ENCODE peak calls at places on chromosomes 12 and 14, in five cellular contexts. One of them, this sample, is unnamed.
A peak's percentile ranks its signal among the peaks of the same experiment; 100 is the strongest.

GRCh38 chr12:71134405-71134804 is 23.4 kb downstream of the TSPAN8 start:
- DNase-seq in H1: no peak
- DNase-seq in IMR-90: no peak
- DNase-seq in trophoblast cell: no peak
- DNase-seq in neuronal stem cell: no peak
- DNase-seq in this sample: peak; percentile 4

GRCh38 chr12:132761032-132761910 is at the start of gene ANKLE2:
- DNase-seq in H1: no peak
- DNase-seq in IMR-90: peak; percentile 59
- DNase-seq in trophoblast cell: peak; percentile 40
- DNase-seq in neuronal stem cell: peak; percentile 51
- DNase-seq in this sample: peak; percentile 88

GRCh38 chr12:41310367-41310766 is 122.2 kb downstream of the PDZRN4 start:
- DNase-seq in H1: no peak
- DNase-seq in IMR-90: no peak
- DNase-seq in trophoblast cell: no peak
- DNase-seq in neuronal stem cell: no peak
- DNase-seq in this sample: no peak

GRCh38 chr12:76288218-76288617 is 60.0 kb downstream of the BBS10 start:
- DNase-seq in H1: no peak
- DNase-seq in IMR-90: no peak
- DNase-seq in trophoblast cell: no peak
- DNase-seq in neuronal stem cell: no peak
- DNase-seq in this sample: no peak

GRCh38 chr14:105387530-105387922 is 10.8 kb upstream of the TEX22 start:
- DNase-seq in H1: no peak
- DNase-seq in IMR-90: no peak
- DNase-seq in trophoblast cell: peak; percentile 21
- DNase-seq in neuronal stem cell: no peak
- DNase-seq in this sample: no peak

GRCh38 chr14:103408491-103409155 is 23.4 kb downstream of the MARK3 start:
- DNase-seq in H1: no peak
- DNase-seq in IMR-90: peak; percentile 13
- DNase-seq in trophoblast cell: no peak
- DNase-seq in neuronal stem cell: no peak
- DNase-seq in this sample: peak; percentile 26

GRCh38 chr12:117975006-117975405 is 6.2 kb upstream of the KSR2 start:
- DNase-seq in H1: no peak
- DNase-seq in IMR-90: no peak
- DNase-seq in trophoblast cell: peak; percentile 15
- DNase-seq in neuronal stem cell: no peak
- DNase-seq in this sample: no peak

GRCh38 chr12:122437656-122438121 is 15.2 kb upstream of the CLIP1 start:
- DNase-seq in H1: no peak
- DNase-seq in IMR-90: peak; percentile 84
- DNase-seq in trophoblast cell: no peak
- DNase-seq in neuronal stem cell: no peak
- DNase-seq in this sample: no peak

GRCh38 chr14:70011098-70011497 is 131.9 kb downstream of the SMOC1 start:
- DNase-seq in H1: no peak
- DNase-seq in IMR-90: no peak
- DNase-seq in trophoblast cell: no peak
- DNase-seq in neuronal stem cell: no peak
- DNase-seq in this sample: no peak

GRCh38 chr14:101176535-101177205 is 273.1 kb upstream of the RTL1 start:
- DNase-seq in H1: no peak
- DNase-seq in IMR-90: no peak
- DNase-seq in trophoblast cell: no peak
- DNase-seq in neuronal stem cell: no peak
- DNase-seq in this sample: no peak

GRCh38 chr14:63175531-63175930 is 28.7 kb upstream of the RHOJ start:
- DNase-seq in H1: no peak
- DNase-seq in IMR-90: no peak
- DNase-seq in trophoblast cell: no peak
- DNase-seq in neuronal stem cell: no peak
- DNase-seq in this sample: no peak

GRCh38 chr12:98073610-98074009 is 441.8 kb upstream of the TMPO start:
- DNase-seq in H1: no peak
- DNase-seq in IMR-90: no peak
- DNase-seq in trophoblast cell: no peak
- DNase-seq in neuronal stem cell: no peak
- DNase-seq in this sample: no peak

GRCh38 chr12:105960319-105961076 is 178.3 kb downstream of the NUAK1 start:
- DNase-seq in H1: no peak
- DNase-seq in IMR-90: no peak
- DNase-seq in trophoblast cell: no peak
- DNase-seq in neuronal stem cell: no peak
- DNase-seq in this sample: no peak

GRCh38 chr14:75267141-75267601 is 11.5 kb upstream of the FOS start:
- DNase-seq in H1: no peak
- DNase-seq in IMR-90: peak; percentile 83
- DNase-seq in trophoblast cell: peak; percentile 25
- DNase-seq in neuronal stem cell: no peak
- DNase-seq in this sample: peak; percentile 81

GRCh38 chr12:108551556-108551955 is 9.4 kb downstream of the SART3 start:
- DNase-seq in H1: no peak
- DNase-seq in IMR-90: peak; percentile 65
- DNase-seq in trophoblast cell: no peak
- DNase-seq in neuronal stem cell: no peak
- DNase-seq in this sample: peak; percentile 18

GRCh38 chr12:625998-626397 is 37.2 kb downstream of the NINJ2 start:
- DNase-seq in H1: no peak
- DNase-seq in IMR-90: no peak
- DNase-seq in trophoblast cell: no peak
- DNase-seq in neuronal stem cell: no peak
- DNase-seq in this sample: no peak

GRCh38 chr12:30822385-30823139 is 67.8 kb upstream of the CAPRIN2 start:
- DNase-seq in H1: no peak
- DNase-seq in IMR-90: peak; percentile 10
- DNase-seq in trophoblast cell: no peak
- DNase-seq in neuronal stem cell: peak; percentile 35
- DNase-seq in this sample: peak; percentile 69

GRCh38 chr14:68401320-68401719 is 391.5 kb downstream of the ZFP36L1 start:
- DNase-seq in H1: no peak
- DNase-seq in IMR-90: peak; percentile 34
- DNase-seq in trophoblast cell: peak; percentile 76
- DNase-seq in neuronal stem cell: no peak
- DNase-seq in this sample: no peak

GRCh38 chr14:50399251-50400032 is 2.8 kb upstream of the CDKL1 start:
- DNase-seq in H1: no peak
- DNase-seq in IMR-90: peak; percentile 39
- DNase-seq in trophoblast cell: no peak
- DNase-seq in neuronal stem cell: no peak
- DNase-seq in this sample: peak; percentile 54

GRCh38 chr12:79707830-79708229 is 17.1 kb upstream of the PAWR start:
- DNase-seq in H1: no peak
- DNase-seq in IMR-90: no peak
- DNase-seq in trophoblast cell: no peak
- DNase-seq in neuronal stem cell: no peak
- DNase-seq in this sample: no peak

GRCh38 chr14:23618415-23618988 is 17.7 kb upstream of the DHRS2 start:
- DNase-seq in H1: no peak
- DNase-seq in IMR-90: no peak
- DNase-seq in trophoblast cell: no peak
- DNase-seq in neuronal stem cell: no peak
- DNase-seq in this sample: no peak

GRCh38 chr14:83355609-83356008 is 1822.0 kb upstream of the SEL1L start:
- DNase-seq in H1: no peak
- DNase-seq in IMR-90: no peak
- DNase-seq in trophoblast cell: no peak
- DNase-seq in neuronal stem cell: no peak
- DNase-seq in this sample: no peak

GRCh38 chr14:49581209-49581960 is 4.8 kb downstream of the RPS29 start:
- DNase-seq in H1: no peak
- DNase-seq in IMR-90: no peak
- DNase-seq in trophoblast cell: no peak
- DNase-seq in neuronal stem cell: no peak
- DNase-seq in this sample: no peak

GRCh38 chr14:61558271-61558670 is 137.0 kb upstream of the HIF1A start:
- DNase-seq in H1: no peak
- DNase-seq in IMR-90: no peak
- DNase-seq in trophoblast cell: no peak
- DNase-seq in neuronal stem cell: no peak
- DNase-seq in this sample: no peak

GRCh38 chr14:61477845-61478438 is 156.6 kb downstream of the PRKCH start:
- DNase-seq in H1: no peak
- DNase-seq in IMR-90: peak; percentile 60
- DNase-seq in trophoblast cell: no peak
- DNase-seq in neuronal stem cell: no peak
- DNase-seq in this sample: peak; percentile 44

GRCh38 chr12:111453071-111453989 is 47.6 kb downstream of the SH2B3 start:
- DNase-seq in H1: no peak
- DNase-seq in IMR-90: no peak
- DNase-seq in trophoblast cell: no peak
- DNase-seq in neuronal stem cell: no peak
- DNase-seq in this sample: no peak

GRCh38 chr12:96751626-96752025 is 155.4 kb upstream of the NEDD1 start:
- DNase-seq in H1: no peak
- DNase-seq in IMR-90: no peak
- DNase-seq in trophoblast cell: no peak
- DNase-seq in neuronal stem cell: no peak
- DNase-seq in this sample: no peak

GRCh38 chr14:102822311-102822863 is 45.1 kb downstream of the TRAF3 start:
- DNase-seq in H1: no peak
- DNase-seq in IMR-90: peak; percentile 28
- DNase-seq in trophoblast cell: no peak
- DNase-seq in neuronal stem cell: no peak
- DNase-seq in this sample: no peak

GRCh38 chr12:70040141-70040540 is 203.1 kb upstream of the CNOT2 start:
- DNase-seq in H1: no peak
- DNase-seq in IMR-90: peak; percentile 72
- DNase-seq in trophoblast cell: peak; percentile 33
- DNase-seq in neuronal stem cell: no peak
- DNase-seq in this sample: peak; percentile 2

DNA sequence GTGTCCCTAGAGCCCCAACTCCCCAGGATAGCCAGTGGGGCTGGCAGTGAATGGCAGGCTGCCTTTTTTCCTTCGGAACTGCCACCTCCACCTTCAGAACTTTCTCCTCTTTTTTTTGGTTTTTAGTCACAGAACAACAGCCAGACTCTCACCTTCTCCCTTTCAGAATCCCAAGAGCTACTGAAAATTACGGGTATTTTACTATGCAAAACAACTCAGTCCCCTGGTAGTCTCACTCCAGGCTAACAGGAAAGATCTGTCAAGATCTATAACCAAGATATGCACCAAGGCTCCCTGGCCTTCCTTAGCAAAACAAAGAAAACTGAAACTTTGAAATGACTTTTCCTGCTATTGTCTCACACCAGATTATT is 12.5 kb downstream of the PLEKHG6 start:
- DNase-seq in H1: no peak
- DNase-seq in IMR-90: no peak
- DNase-seq in trophoblast cell: no peak
- DNase-seq in neuronal stem cell: no peak
- DNase-seq in this sample: no peak
- H3K18ac ChIP-seq in H1: peak overlapping the region; percentile 71
- H3K18ac ChIP-seq in IMR-90: no peak overlapping the region
- H3K18ac ChIP-seq in trophoblast cell: no peak overlapping the region
- H3K18ac ChIP-seq in neuronal stem cell: no peak overlapping the region
- H3K18ac ChIP-seq in this sample: no peak overlapping the region

GRCh38 chr12:120227233-120228040 is 26.5 kb upstream of the RPLP0 start:
- DNase-seq in H1: no peak
- DNase-seq in IMR-90: no peak
- DNase-seq in trophoblast cell: no peak
- DNase-seq in neuronal stem cell: no peak
- DNase-seq in this sample: no peak
- H3K18ac ChIP-seq in H1: peak overlapping the region; percentile 2
- H3K18ac ChIP-seq in IMR-90: no peak overlapping the region
- H3K18ac ChIP-seq in trophoblast cell: no peak overlapping the region
- H3K18ac ChIP-seq in neuronal stem cell: no peak overlapping the region
- H3K18ac ChIP-seq in this sample: no peak overlapping the region

GRCh38 chr12:115451151-115451784 is 767.3 kb upstream of the TBX3 start:
- DNase-seq in H1: no peak
- DNase-seq in IMR-90: no peak
- DNase-seq in trophoblast cell: no peak
- DNase-seq in neuronal stem cell: no peak
- DNase-seq in this sample: no peak
- H3K18ac ChIP-seq in H1: no peak overlapping the region
- H3K18ac ChIP-seq in IMR-90: no peak overlapping the region
- H3K18ac ChIP-seq in trophoblast cell: peak overlapping the region; percentile 88
- H3K18ac ChIP-seq in neuronal stem cell: peak overlapping the region; percentile 73
- H3K18ac ChIP-seq in this sample: no peak overlapping the region

DNA sequence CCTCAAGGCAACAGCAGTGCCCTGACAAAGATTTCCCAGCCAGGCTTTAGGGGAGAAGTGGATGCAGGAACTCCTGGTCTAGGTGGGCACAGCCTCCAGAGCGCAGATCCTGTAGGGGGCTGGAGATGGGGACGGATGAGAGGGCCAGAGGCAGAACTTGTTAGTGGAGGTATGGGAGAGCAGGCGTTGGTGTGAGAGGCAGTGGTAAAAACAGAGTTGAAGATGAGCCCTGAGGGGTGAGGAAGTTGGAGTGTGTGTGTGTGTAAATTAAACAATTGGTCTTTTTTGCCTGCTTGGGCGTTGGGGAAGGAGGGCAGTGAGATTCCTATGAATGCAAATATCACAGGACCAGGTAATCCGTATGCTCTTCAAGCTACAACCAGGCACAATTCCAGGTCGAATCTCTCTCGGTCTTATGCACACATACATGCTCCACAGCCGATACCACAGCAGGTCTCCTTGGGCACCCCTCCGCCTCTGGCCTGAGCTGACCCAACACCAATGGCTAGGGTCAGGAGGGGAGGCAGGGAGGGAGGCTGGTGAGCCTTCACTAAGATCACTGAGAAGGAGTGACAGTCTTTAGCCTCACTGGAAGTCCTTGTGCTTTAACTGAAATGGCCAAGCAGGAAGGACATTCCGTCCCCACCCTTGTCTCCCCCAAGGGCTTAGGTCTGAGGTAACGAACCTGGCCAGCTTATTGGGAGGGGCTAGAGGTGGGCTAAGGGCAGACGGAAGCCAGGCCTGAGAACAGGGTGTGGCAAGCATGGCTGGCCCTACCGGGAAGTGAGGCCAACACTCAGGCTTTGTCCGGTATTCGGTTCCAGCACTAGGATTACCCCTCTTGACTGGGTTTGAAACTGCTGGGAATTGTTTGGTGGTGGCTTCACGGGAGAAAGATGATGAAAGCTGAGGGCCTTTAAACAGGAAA is 1.5 kb upstream of the KRT7 start:
- DNase-seq in H1: no peak
- DNase-seq in IMR-90: no peak
- DNase-seq in trophoblast cell: peak; percentile 92
- DNase-seq in neuronal stem cell: no peak
- DNase-seq in this sample: no peak
- H3K18ac ChIP-seq in H1: peak overlapping the region; percentile 15
- H3K18ac ChIP-seq in IMR-90: peak overlapping the region; percentile 87
- H3K18ac ChIP-seq in trophoblast cell: peak overlapping the region; percentile 73
- H3K18ac ChIP-seq in neuronal stem cell: peak overlapping the region; percentile 79
- H3K18ac ChIP-seq in this sample: peak overlapping the region; percentile 55

This sample was measured in mesenchymal stem cell.